ENCODE peak calls at places on chromosomes 11 and 22, in ten cellular contexts. B is bronchial epithelial cell, Y is heart right ventricle, L is heart left ventricle, X is AG04450, P is omental fat pad, R is ovary, Q is right lobe of liver, T is thoracic aorta, C is colonic mucosa. M is an unnamed sample.

GRCh38 chr11:96123301-96123700 is 199.4 kb upstream of the MTMR2 start:
- DNase-seq in B (no peak), Y (no peak), L (no peak), X (no peak), P (no peak), R (no peak), Q (no peak), T (no peak), C (no peak), M (no peak)

GRCh38 chr11:62732830-62733229 is 4.5 kb downstream of the TTC9C start:
- DNase-seq in B (peak), Y (no peak), L (no peak), X (no peak), P (no peak), R (no peak), Q (no peak), T (no peak), C (no peak), M (no peak)

GRCh38 chr11:70575396-70576060 is 177.2 kb downstream of the CTTN start:
- DNase-seq in B (no peak), Y (no peak), L (no peak), X (no peak), P (no peak), R (no peak), Q (no peak), T (no peak), C (no peak), M (no peak)

GRCh38 chr11:67584205-67584880 is 731 bp downstream of the GSTP1 start:
- DNase-seq in B (peak), Y (peak), L (peak), X (no peak), P (no peak), R (peak), Q (peak), T (no peak), C (peak), M (no peak)

GRCh38 chr11:117876341-117877119 is at the start of gene FXYD6:
- DNase-seq in B (no peak), Y (peak), L (peak), X (no peak), P (no peak), R (peak), Q (no peak), T (no peak), C (peak), M (no peak)

GRCh38 chr11:87281496-87281895 is 243.8 kb downstream of the TMEM135 start:
- DNase-seq in B (peak), Y (no peak), L (no peak), X (no peak), P (no peak), R (no peak), Q (no peak), T (no peak), C (no peak), M (peak)

GRCh38 chr22:46027219-46028068 is 50.5 kb upstream of the WNT7B start:
- DNase-seq in B (no peak), Y (peak), L (peak), X (no peak), P (peak), R (peak), Q (peak), T (no peak), C (peak), M (no peak)

GRCh38 chr11:126024143-126024542 is 38.5 kb downstream of the CDON start:
- DNase-seq in B (no peak), Y (no peak), L (no peak), X (no peak), P (no peak), R (no peak), Q (no peak), T (no peak), C (no peak), M (no peak)

GRCh38 chr11:118908931-118909618 is 16.7 kb downstream of the BCL9L start:
- DNase-seq in B (no peak), Y (peak), L (peak), X (peak), P (no peak), R (peak), Q (no peak), T (no peak), C (peak), M (peak)

GRCh38 chr11:95531116-95531515 is 258.5 kb downstream of the FAM76B start:
- DNase-seq in B (no peak), Y (no peak), L (no peak), X (no peak), P (no peak), R (no peak), Q (no peak), T (no peak), C (no peak), M (no peak)

GRCh38 chr11:85697747-85698146 is 11.8 kb upstream of the CCDC89 start:
- DNase-seq in B (no peak), Y (no peak), L (no peak), X (no peak), P (no peak), R (no peak), Q (no peak), T (no peak), C (no peak), M (no peak)

GRCh38 chr11:68036717-68037239 is 2.0 kb upstream of the TCIRG1 start:
- DNase-seq in B (no peak), Y (peak), L (peak), X (no peak), P (no peak), R (peak), Q (peak), T (no peak), C (no peak), M (no peak)

GRCh38 chr22:49429066-49429465 is 398.6 kb downstream of the BRD1 start:
- DNase-seq in B (no peak), Y (no peak), L (no peak), X (no peak), P (no peak), R (no peak), Q (no peak), T (no peak), C (no peak), M (no peak)

GRCh38 chr11:128841461-128842072 is 25.5 kb downstream of the KCNJ1 start:
- DNase-seq in B (no peak), Y (no peak), L (no peak), X (no peak), P (no peak), R (no peak), Q (no peak), T (no peak), C (no peak), M (no peak)

GRCh38 chr22:26321469-26321913 is 107.6 kb upstream of the ASPHD2 start:
- DNase-seq in B (peak), Y (peak), L (peak), X (no peak), P (no peak), R (no peak), Q (no peak), T (no peak), C (no peak), M (no peak)

GRCh38 chr11:65743928-65744698 is 23.5 kb upstream of the RNASEH2C start:
- DNase-seq in B (no peak), Y (peak), L (peak), X (no peak), P (no peak), R (no peak), Q (no peak), T (no peak), C (peak), M (no peak)
- TF ChIP-seq CTCF in B (peak), Y (peak), L (no peak), X (peak), P (no peak), R (no peak), Q (peak), T (no peak), C (no peak), M (peak)

GRCh38 chr22:41234815-41235687 is 5.7 kb downstream of the CHADL start:
- DNase-seq in B (no peak), Y (no peak), L (no peak), X (no peak), P (no peak), R (no peak), Q (peak), T (no peak), C (no peak), M (no peak)

GRCh38 chr22:41238570-41239442 is 1.9 kb downstream of the CHADL start:
- DNase-seq in B (no peak), Y (no peak), L (no peak), X (no peak), P (no peak), R (no peak), Q (no peak), T (no peak), C (no peak), M (no peak)

GRCh38 chr22:41239443-41240128 is 1.1 kb downstream of the CHADL start:
- DNase-seq in B (no peak), Y (no peak), L (no peak), X (no peak), P (no peak), R (no peak), Q (no peak), T (no peak), C (no peak), M (no peak)

GRCh38 chr22:41237707-41238569 is 2.8 kb downstream of the CHADL start:
- DNase-seq in B (peak), Y (peak), L (peak), X (no peak), P (no peak), R (peak), Q (peak), T (no peak), C (peak), M (no peak)

GRCh38 chr22:41237036-41237706 is 3.6 kb downstream of the CHADL start:
- DNase-seq in B (no peak), Y (no peak), L (no peak), X (no peak), P (no peak), R (no peak), Q (no peak), T (no peak), C (no peak), M (no peak)
- TF ChIP-seq CTCF in B (no peak), Y (no peak), L (no peak), X (no peak), P (no peak), R (no peak), Q (no peak), T (no peak), C (no peak), M (no peak)

GRCh38 chr22:22171357-22172218 is 73.0 kb upstream of the VPREB1 start:
- DNase-seq in B (peak), Y (no peak), L (no peak), X (no peak), P (no peak), R (no peak), Q (no peak), T (no peak), C (no peak), M (no peak)
- TF ChIP-seq CTCF in B (peak), Y (peak), L (no peak), X (peak), P (no peak), R (no peak), Q (peak), T (no peak), C (no peak), M (peak)

DNA sequence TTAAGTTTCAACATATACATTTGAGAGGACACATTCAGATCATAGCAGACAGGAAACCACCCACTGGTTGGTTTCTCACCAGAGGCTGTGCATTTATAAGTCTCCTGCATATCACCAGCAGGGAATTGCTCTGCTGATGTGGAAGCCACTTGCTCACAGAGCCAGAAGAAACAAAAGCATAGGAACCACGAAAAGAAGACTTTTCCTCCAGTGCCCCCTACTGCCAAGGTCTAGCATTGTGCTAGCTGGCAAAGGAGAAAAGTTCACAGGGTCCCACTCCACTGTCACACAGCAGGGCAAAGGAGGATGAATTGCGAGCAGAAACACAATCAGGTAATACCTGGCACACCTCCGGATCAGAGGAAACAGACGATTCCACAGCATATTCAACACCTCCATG is 28.9 kb upstream of the ISX start:
- DNase-seq in B (no peak), Y (no peak), L (no peak), X (no peak), P (no peak), R (no peak), Q (no peak), T (no peak), C (no peak), M (no peak)
- TF ChIP-seq CTCF in B (no peak), Y (no peak), L (no peak), X (no peak), P (no peak), R (no peak), Q (no peak), T (no peak), C (no peak), M (no peak)

GRCh38 chr11:72338741-72339140 is 94.8 kb upstream of the PHOX2A start:
- DNase-seq in B (no peak), Y (no peak), L (no peak), X (no peak), P (no peak), R (no peak), Q (no peak), T (no peak), C (no peak), M (no peak)
- TF ChIP-seq CTCF in B (no peak), Y (no peak), L (no peak), X (no peak), P (no peak), R (no peak), Q (no peak), T (no peak), C (no peak), M (no peak)

GRCh38 chr11:64869571-64870175 is 8.7 kb downstream of the EHD1 start:
- DNase-seq in B (no peak), Y (no peak), L (no peak), X (no peak), P (no peak), R (no peak), Q (peak), T (no peak), C (no peak), M (no peak)
- TF ChIP-seq CTCF in B (peak), Y (peak), L (peak), X (peak), P (no peak), R (no peak), Q (no peak), T (peak), C (no peak), M (peak)

M was measured in astrocyte of the cerebellum.